ENCODE peak calls at places on chromosomes 7 and 10, in four cellular contexts. K, I, G and O are unnamed samples.

GRCh38 chr7:84372155-84372621 is 177.6 kb upstream of the SEMA3A start:
- DNase-seq in G (peak), I (peak), K (peak), O (peak)

GRCh38 chr10:12847361-12847975 is 154.0 kb downstream of the CCDC3 start:
- DNase-seq in K (no peak), G (no peak), I (no peak), O (no peak)

GRCh38 chr10:67668448-67668847 is 27.5 kb downstream of the CTNNA3 start:
- DNase-seq in K (peak), G (no peak), I (peak), O (peak)

GRCh38 chr7:33836797-33837355 is 68.5 kb upstream of the BMPER start:
- DNase-seq in G (no peak), I (no peak), K (no peak), O (no peak)

GRCh38 chr7:17009007-17009719 is 127.4 kb upstream of the AGR3 start:
- DNase-seq in G (peak), I (no peak), K (peak), O (peak)

GRCh38 chr10:48470893-48471805 is 133.7 kb downstream of the ARHGAP22 start:
- DNase-seq in G (peak), I (peak), K (peak), O (no peak)

GRCh38 chr7:69123003-69123402 is 475.3 kb upstream of the AUTS2 start:
- DNase-seq in G (no peak), I (no peak), K (no peak), O (no peak)

GRCh38 chr7:90917536-90917935 is 321.4 kb downstream of the CDK14 start:
- DNase-seq in I (no peak), G (no peak), K (no peak), O (no peak)

GRCh38 chr7:135380351-135380750 is 129.6 kb downstream of the CNOT4 start:
- DNase-seq in I (no peak), G (no peak), K (no peak), O (no peak)

GRCh38 chr7:51647931-51648351 is 331.3 kb upstream of the COBL start:
- DNase-seq in I (no peak), G (peak), K (peak), O (no peak)

GRCh38 chr7:154332776-154333175 is 280.6 kb downstream of the DPP6 start:
- DNase-seq in I (no peak), G (no peak), K (no peak), O (no peak)

GRCh38 chr10:45585131-45585530 is 87.4 kb downstream of the ZFAND4 start:
- DNase-seq in I (no peak), G (no peak), K (no peak), O (no peak)

GRCh38 chr7:36338256-36338655 is 51.4 kb upstream of the ANLN start:
- DNase-seq in K (no peak), I (no peak), G (no peak), O (no peak)

GRCh38 chr7:54888736-54889082 is 129.7 kb upstream of the SEC61G start:
- DNase-seq in K (no peak), G (no peak), I (no peak), O (no peak)

GRCh38 chr7:129067943-129068548 is 13.1 kb upstream of the TNPO3 start:
- DNase-seq in G (no peak), K (no peak), I (no peak), O (no peak)

GRCh38 chr10:33539137-33539536 is 204.7 kb upstream of the NRP1 start:
- DNase-seq in I (no peak), K (no peak), G (no peak), O (no peak)

GRCh38 chr7:52726493-52726892 is 308.9 kb upstream of the POM121L12 start:
- DNase-seq in G (peak), I (no peak), K (no peak), O (no peak)

GRCh38 chr10:132142396-132143161 is 44.2 kb upstream of the DPYSL4 start:
- DNase-seq in G (no peak), K (peak), I (no peak), O (no peak)

GRCh38 chr10:45354261-45354660 is 19.8 kb upstream of the ALOX5 start:
- DNase-seq in G (no peak), I (no peak), K (peak), O (no peak)

GRCh38 chr7:7681191-7681935 is 37.0 kb downstream of the RPA3 start:
- DNase-seq in I (peak), G (peak), K (peak), O (peak)

GRCh38 chr7:18087031-18087686 is 59.5 kb upstream of the PRPS1L1 start:
- DNase-seq in G (no peak), K (peak), I (no peak), O (peak)

GRCh38 chr7:47631711-47632110 is 49.8 kb upstream of the TNS3 start:
- DNase-seq in I (no peak), K (no peak), G (no peak), O (no peak)

GRCh38 chr10:101745074-101745690 is 30.7 kb downstream of the FGF8 start:
- DNase-seq in G (no peak), K (no peak), I (no peak), O (peak)

GRCh38 chr7:130189281-130189782 is 15.9 kb downstream of the TMEM209 start:
- DNase-seq in G (peak), K (peak), I (no peak), O (peak)

GRCh38 chr7:78636727-78637126 is 816.7 kb downstream of the MAGI2 start:
- DNase-seq in K (peak), G (no peak), I (no peak), O (no peak)

GRCh38 chr10:31708513-31708912 is 220.1 kb downstream of the ARHGAP12 start:
- DNase-seq in K (peak), I (no peak), G (no peak), O (peak)

GRCh38 chr7:74479066-74479781 is 25.5 kb downstream of the GTF2IRD1 start:
- DNase-seq in G (peak), I (peak), K (no peak), O (peak)

GRCh38 chr7:151186640-151187408 is at the start of gene ASB10:
- DNase-seq in K (no peak), G (no peak), I (no peak), O (no peak)
- H3K4me3 ChIP-seq in K (no peak), G (no peak), I (no peak), O (no peak)

DNA sequence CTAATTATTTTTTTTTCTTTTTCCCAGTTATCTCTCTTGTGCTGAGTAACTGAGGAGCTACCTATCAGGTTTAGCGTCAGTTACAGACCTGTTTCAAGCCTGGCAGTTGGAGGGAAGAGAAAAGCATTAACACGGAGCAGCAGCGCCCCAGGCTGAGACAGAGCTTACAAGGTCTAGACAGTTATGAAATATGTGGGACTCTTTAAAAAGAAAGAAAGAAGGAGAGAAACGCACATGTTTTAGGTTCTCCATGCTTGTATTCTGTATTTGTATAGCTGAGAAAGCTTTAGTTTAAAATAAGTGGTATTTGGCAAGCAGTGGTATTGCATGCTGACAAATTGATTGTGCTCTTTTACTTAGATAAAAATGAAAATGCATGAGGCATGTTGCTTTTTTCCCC is 157.6 kb downstream of the GRK5 start:
- DNase-seq in K (no peak), G (peak), I (no peak), O (peak)
- TF ChIP-seq CTCF in K (peak), G (peak), I (peak), O (peak)

GRCh38 chr7:114986805-114987204 is 64.9 kb downstream of the MDFIC start:
- DNase-seq in G (peak), I (no peak), K (no peak), O (no peak)
- H3K4me3 ChIP-seq in G (no peak), I (no peak), K (no peak), O (no peak)

DNA sequence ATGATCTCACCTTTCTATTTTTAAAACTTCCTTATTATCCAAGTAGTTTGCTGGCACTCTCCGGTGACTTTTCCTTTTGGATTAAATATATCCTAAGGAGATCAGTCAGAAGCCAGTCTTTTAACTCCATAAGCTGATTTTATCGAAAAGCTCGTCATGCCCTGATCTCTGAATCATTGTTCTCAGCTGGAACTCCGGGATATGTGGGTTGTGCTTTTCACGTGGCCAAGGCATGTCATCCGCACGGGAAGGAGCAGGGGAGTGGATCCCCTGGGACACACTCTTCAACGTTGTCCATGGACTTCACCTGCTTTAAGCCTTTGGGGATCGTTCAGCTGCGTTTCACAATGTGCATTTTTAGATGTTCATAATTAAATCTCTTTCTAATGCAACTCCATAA is 229.4 kb upstream of the ADARB2 start:
- DNase-seq in K (no peak), G (no peak), I (no peak), O (no peak)
- TF ChIP-seq CTCF in K (no peak), G (no peak), I (no peak), O (no peak)

DNA sequence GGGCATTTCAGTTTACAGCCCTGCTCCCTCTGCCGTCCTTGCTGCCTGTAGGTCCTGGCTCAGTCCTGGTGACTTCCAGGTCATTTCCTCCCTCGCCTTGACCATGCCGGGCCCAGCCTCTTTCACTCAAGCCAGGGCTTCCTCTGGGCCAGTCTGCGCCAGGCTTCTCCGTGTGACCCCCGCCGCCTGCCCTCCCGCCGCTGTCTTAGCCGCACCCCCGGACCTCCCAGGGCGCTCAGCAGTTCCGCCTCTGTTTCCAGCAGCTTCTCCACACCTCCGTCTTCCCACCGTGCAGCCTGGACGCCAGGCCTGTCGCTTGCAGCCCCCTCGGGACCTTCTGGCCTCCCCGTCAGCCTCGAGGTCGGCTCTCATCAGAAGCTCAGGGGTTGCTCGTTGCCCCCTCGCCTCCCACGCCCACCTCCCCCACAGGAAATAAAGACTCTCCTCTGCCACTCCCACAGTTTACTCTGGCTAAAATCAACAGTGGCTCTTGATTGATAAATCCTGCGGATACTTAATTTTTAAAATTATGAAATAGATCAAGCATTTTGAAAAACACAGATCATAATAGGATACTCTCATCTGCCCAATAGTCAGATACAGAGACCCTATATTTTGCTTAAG is 123.1 kb upstream of the FZD8 start:
- DNase-seq in K (no peak), G (no peak), I (peak), O (no peak)
- H3K4me3 ChIP-seq in K (no peak), G (no peak), I (peak), O (no peak)